ENCODE peak calls at places on chromosome 5, in four cellular contexts. W is transverse colon, C is astrocyte, T is endodermal cell. Z is an unnamed sample.

GRCh38 chr5:57650360-57651069 is 167.9 kb upstream of the ACTBL2 start:
- DNase-seq in W (peak), C (peak), T (peak), Z (peak)

GRCh38 chr5:38554860-38555259 is 1.6 kb downstream of the LIFR start:
- DNase-seq in W (no peak), C (no peak), T (no peak), Z (peak)

GRCh38 chr5:139137703-139138102 is 60.5 kb downstream of the SIL1 start:
- DNase-seq in W (peak), C (peak), T (peak), Z (peak)

GRCh38 chr5:180699042-180699441 is 40.8 kb downstream of the OR2Y1 start:
- DNase-seq in W (no peak), C (no peak), T (no peak), Z (no peak)

GRCh38 chr5:159242153-159242552 is 20.9 kb upstream of the UBLCP1 start:
- DNase-seq in W (no peak), C (no peak), T (no peak), Z (no peak)

GRCh38 chr5:69414885-69415583 is at the start of gene MARVELD2:
- DNase-seq in W (peak), C (peak), T (peak), Z (peak)

GRCh38 chr5:150656191-150657132 is 4.6 kb upstream of the MYOZ3 start:
- DNase-seq in W (peak), C (no peak), T (peak), Z (peak)

GRCh38 chr5:127072861-127073846 is at the start of gene C5orf63:
- DNase-seq in W (peak), C (peak), T (peak), Z (no peak)

GRCh38 chr5:61766141-61766540 is 434.1 kb downstream of the ZSWIM6 start:
- DNase-seq in W (no peak), C (no peak), T (no peak), Z (no peak)

GRCh38 chr5:103256178-103256577 is 2.4 kb upstream of the MACIR start:
- DNase-seq in W (no peak), C (no peak), T (no peak), Z (peak)

GRCh38 chr5:95963650-95964410 is 2.2 kb upstream of the ELL2 start:
- DNase-seq in W (no peak), C (peak), T (no peak), Z (peak)

GRCh38 chr5:32916648-32917047 is 205.5 kb downstream of the NPR3 start:
- DNase-seq in W (no peak), C (peak), T (peak), Z (peak)

GRCh38 chr5:133658327-133658726 is 46.0 kb upstream of the FSTL4 start:
- DNase-seq in W (no peak), C (no peak), T (no peak), Z (no peak)

GRCh38 chr5:79547429-79547822 is 33.5 kb upstream of the HOMER1 start:
- DNase-seq in W (no peak), C (no peak), T (peak), Z (no peak)

DNA sequence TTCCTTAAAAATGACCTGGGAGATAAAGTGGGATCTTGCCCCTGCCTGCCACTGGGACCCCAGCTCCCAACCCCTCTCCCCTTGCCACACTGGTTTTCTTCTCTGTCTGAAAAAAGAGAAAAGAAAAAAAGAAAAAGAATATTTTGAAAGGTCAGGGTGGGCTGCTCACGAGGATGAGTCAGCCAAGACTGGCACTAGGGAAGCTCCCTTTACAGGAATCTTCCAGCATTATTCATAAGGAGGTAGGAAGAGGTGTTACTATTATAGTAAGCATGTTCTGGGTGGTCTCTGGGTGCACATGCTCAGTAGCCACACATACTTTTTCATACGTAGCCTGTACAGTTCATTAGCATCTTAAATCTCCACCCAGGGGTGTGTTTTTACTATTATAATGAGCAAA is 46.8 kb upstream of the HAND1 start:
- DNase-seq in W (no peak), C (no peak), T (peak), Z (no peak)
- H3K4me3 ChIP-seq in W (no peak), C (no peak), T (no peak), Z (no peak)

DNA sequence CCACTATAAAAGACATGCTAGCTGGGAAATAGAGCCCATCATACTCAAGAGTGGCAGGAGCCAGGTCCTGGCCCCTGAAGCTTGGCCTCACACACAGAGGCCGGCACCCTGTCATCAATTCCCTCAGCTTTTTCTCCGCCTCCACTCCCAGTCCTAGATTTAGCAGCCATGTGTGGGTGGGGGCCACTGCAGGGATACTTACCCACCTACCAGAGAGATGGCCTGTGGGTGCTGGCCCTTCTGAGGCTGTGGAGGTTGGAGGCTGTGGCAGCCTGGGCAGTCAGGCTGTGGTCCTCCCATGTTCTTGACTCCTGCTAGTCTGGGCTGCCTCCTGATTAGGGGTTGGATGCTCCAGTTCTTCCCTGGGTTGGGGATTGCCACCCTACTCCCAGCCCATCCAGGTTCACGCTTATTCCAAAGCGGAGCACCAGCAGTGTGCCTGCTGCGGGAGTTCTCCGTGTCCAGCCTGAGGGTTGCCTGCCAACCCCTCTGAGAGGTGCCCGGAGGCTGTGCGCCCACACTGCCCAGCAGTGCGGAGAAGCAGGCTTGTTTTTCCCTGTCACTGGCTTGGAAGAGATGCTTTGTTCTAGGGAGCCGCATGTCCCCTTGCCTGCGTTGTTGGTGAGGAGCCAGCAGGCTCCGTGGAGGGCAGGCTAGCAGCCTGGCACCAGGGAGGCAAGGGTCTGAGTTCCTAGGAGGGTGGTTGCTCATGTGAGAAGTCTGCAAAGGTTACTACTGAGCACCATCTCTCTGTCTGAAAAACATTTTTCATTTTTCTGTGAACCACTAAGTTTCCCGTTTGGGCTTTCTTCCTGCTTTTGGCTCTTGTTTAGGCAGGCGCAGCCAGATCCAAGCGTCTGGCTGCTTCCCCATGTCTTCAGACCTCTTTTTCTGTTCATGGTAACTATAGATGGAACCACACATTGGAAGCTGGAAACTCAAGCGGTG is 7.5 kb downstream of the SLC22A5 start:
- DNase-seq in W (no peak), C (no peak), T (no peak), Z (no peak)
- H3K4me3 ChIP-seq in W (no peak), C (no peak), T (no peak), Z (no peak)

GRCh38 chr5:154646841-154647759 is 108.1 kb upstream of the LARP1 start:
- DNase-seq in W (peak), C (peak), T (peak), Z (peak)
- H3K4me3 ChIP-seq in W (peak), C (peak), T (no peak), Z (peak)

GRCh38 chr5:177501874-177502678 is 4.7 kb upstream of the PDLIM7 start:
- DNase-seq in W (no peak), C (no peak), T (no peak), Z (no peak)
- H3K4me3 ChIP-seq in W (no peak), C (no peak), T (no peak), Z (no peak)

GRCh38 chr5:143434261-143435206 is 31.0 kb upstream of the NR3C1 start:
- DNase-seq in W (no peak), C (no peak), T (no peak), Z (no peak)
- H3K4me3 ChIP-seq in W (peak), C (no peak), T (no peak), Z (no peak)

DNA sequence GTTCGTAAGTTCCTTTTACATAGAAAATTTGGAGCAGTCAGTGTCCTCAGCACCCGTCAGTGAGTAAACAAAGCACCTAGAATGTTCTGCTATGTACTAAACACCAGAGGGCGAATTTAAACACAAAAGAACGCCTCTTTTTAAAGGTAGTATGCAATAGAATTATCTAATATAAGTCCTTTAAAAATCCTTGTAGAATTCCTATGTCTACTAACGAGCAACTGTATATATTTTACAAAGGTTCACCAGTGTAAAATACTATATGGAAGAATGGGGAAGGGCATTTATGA is 499 bp upstream of the TMEM232 start:
- DNase-seq in W (no peak), C (no peak), T (no peak), Z (no peak)
- H3K4me3 ChIP-seq in W (peak), C (peak), T (peak), Z (peak)

GRCh38 chr5:140690376-140690932 is 716 bp downstream of the HARS1 start:
- DNase-seq in W (peak), C (no peak), T (peak), Z (no peak)
- H3K4me3 ChIP-seq in W (peak), C (peak), T (peak), Z (peak)

DNA sequence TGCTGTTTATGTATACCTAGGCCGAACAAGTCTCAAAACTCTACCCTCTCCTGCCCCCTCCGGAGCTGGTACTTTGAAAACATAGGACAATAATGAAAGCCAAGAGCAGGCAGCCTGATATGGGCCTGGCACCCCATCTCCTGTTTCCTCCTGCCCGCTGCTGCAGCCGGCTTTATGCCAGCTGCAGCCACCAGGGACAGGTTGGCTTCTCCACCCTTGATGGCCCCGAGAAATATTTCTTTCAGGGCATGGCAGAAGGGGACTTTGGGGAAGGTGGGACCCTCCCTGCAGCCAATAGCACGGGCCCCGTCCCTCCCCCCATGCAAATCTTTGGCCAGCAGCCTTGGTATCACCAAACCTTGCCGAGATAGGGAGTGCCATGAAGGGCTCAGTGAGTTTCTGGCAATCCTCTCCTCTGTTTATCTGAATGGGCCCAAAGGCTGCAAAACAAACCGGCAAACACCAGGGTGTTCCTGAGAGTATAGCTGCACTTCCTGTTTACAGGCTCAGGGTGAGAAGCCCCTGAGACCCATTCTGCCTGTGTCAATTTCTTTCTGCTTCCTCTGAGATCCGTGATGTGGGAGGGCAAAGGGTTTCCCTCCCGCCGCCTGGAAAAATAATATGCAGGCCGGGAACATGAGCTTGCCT is 73.4 kb upstream of the BOD1 start:
- DNase-seq in W (peak), C (no peak), T (peak), Z (no peak)
- H3K4me3 ChIP-seq in W (no peak), C (no peak), T (no peak), Z (no peak)

DNA sequence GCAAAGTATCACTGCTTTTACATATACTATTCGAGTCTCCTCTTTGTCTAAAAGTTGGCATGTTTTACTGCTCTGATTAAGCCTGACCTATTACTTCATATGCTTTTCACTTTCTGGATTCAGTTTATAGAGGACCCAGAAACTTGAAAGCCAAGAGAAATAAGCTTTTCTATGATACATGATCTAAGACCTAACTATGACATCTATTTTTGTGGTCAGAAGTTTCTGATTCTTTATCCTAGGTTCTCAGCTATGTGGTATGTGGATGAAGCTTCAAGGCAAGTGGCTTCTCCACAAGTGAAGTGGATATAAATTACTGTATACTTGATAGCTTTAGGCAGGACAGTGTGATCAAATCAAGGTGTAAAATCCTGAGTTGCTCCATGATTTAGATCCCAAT is 6.3 kb downstream of the EDIL3 start:
- DNase-seq in W (no peak), C (peak), T (no peak), Z (no peak)
- H3K4me3 ChIP-seq in W (no peak), C (peak), T (no peak), Z (no peak)

GRCh38 chr5:1709186-1709803 is 90.3 kb downstream of the MRPL36 start:
- DNase-seq in W (no peak), C (no peak), T (peak), Z (peak)
- H3K4me3 ChIP-seq in W (no peak), C (no peak), T (no peak), Z (no peak)